ENCODE peak calls at places on chromosomes 16 and 17, in nine cellular contexts. One of them, this sample, is unnamed.

GRCh38 chr16:79192904-79193303 is 407.6 kb downstream of the MAF start:
- DNase-seq in neuronal stem cell: no peak
- DNase-seq in mucosa of gallbladder: no peak
- DNase-seq in HCEC 1CT: no peak
- DNase-seq in memory B cell: no peak
- DNase-seq in DMS53: no peak
- DNase-seq in stimulated activated CD4-positive, alpha-beta T cell treated with anti-CD3 and anti-CD28 coated beads, Interleukin-4, amount 100 ng/mL, for 4 hours: no peak
- DNase-seq in activated CD8-positive, alpha-beta memory T cell treated with anti-CD3 and anti-CD28 coated beads for 1 hour: no peak
- DNase-seq in head of caudate nucleus: no peak
- DNase-seq in this sample: no peak

GRCh38 chr17:76529643-76530488 is 7.6 kb downstream of the CYGB start:
- DNase-seq in activated CD8-positive, alpha-beta memory T cell treated with anti-CD3 and anti-CD28 coated beads for 1 hour: no peak
- DNase-seq in neuronal stem cell: no peak
- DNase-seq in stimulated activated CD4-positive, alpha-beta T cell treated with anti-CD3 and anti-CD28 coated beads, Interleukin-4, amount 100 ng/mL, for 4 hours: no peak
- DNase-seq in memory B cell: no peak
- DNase-seq in head of caudate nucleus: peak; percentile 48
- DNase-seq in DMS53: no peak
- DNase-seq in HCEC 1CT: peak; percentile 95
- DNase-seq in mucosa of gallbladder: peak; percentile 79
- DNase-seq in this sample: no peak

GRCh38 chr17:5592382-5592781 is 8.1 kb upstream of the NLRP1 start:
- DNase-seq in DMS53: peak; percentile 77
- DNase-seq in HCEC 1CT: peak; percentile 44
- DNase-seq in head of caudate nucleus: no peak
- DNase-seq in stimulated activated CD4-positive, alpha-beta T cell treated with anti-CD3 and anti-CD28 coated beads, Interleukin-4, amount 100 ng/mL, for 4 hours: no peak
- DNase-seq in mucosa of gallbladder: no peak
- DNase-seq in activated CD8-positive, alpha-beta memory T cell treated with anti-CD3 and anti-CD28 coated beads for 1 hour: no peak
- DNase-seq in neuronal stem cell: peak; percentile 50
- DNase-seq in memory B cell: peak; percentile 42
- DNase-seq in this sample: peak; percentile 23

GRCh38 chr16:52613508-52613907 is 66.6 kb upstream of the TOX3 start:
- DNase-seq in stimulated activated CD4-positive, alpha-beta T cell treated with anti-CD3 and anti-CD28 coated beads, Interleukin-4, amount 100 ng/mL, for 4 hours: no peak
- DNase-seq in memory B cell: no peak
- DNase-seq in activated CD8-positive, alpha-beta memory T cell treated with anti-CD3 and anti-CD28 coated beads for 1 hour: no peak
- DNase-seq in neuronal stem cell: no peak
- DNase-seq in DMS53: no peak
- DNase-seq in HCEC 1CT: no peak
- DNase-seq in mucosa of gallbladder: no peak
- DNase-seq in head of caudate nucleus: no peak
- DNase-seq in this sample: no peak

GRCh38 chr16:12377497-12377896 is 401.0 kb downstream of the SNX29 start:
- DNase-seq in neuronal stem cell: no peak
- DNase-seq in head of caudate nucleus: no peak
- DNase-seq in stimulated activated CD4-positive, alpha-beta T cell treated with anti-CD3 and anti-CD28 coated beads, Interleukin-4, amount 100 ng/mL, for 4 hours: no peak
- DNase-seq in memory B cell: no peak
- DNase-seq in HCEC 1CT: no peak
- DNase-seq in activated CD8-positive, alpha-beta memory T cell treated with anti-CD3 and anti-CD28 coated beads for 1 hour: no peak
- DNase-seq in mucosa of gallbladder: no peak
- DNase-seq in DMS53: no peak
- DNase-seq in this sample: no peak

GRCh38 chr17:54785643-54786258 is 114.9 kb upstream of the TOM1L1 start:
- DNase-seq in neuronal stem cell: no peak
- DNase-seq in head of caudate nucleus: no peak
- DNase-seq in stimulated activated CD4-positive, alpha-beta T cell treated with anti-CD3 and anti-CD28 coated beads, Interleukin-4, amount 100 ng/mL, for 4 hours: no peak
- DNase-seq in DMS53: no peak
- DNase-seq in activated CD8-positive, alpha-beta memory T cell treated with anti-CD3 and anti-CD28 coated beads for 1 hour: no peak
- DNase-seq in HCEC 1CT: no peak
- DNase-seq in memory B cell: no peak
- DNase-seq in mucosa of gallbladder: no peak
- DNase-seq in this sample: no peak

GRCh38 chr17:5226940-5227878 is 7.5 kb downstream of the SCIMP start:
- DNase-seq in activated CD8-positive, alpha-beta memory T cell treated with anti-CD3 and anti-CD28 coated beads for 1 hour: peak; percentile 16
- DNase-seq in DMS53: peak; percentile 26
- DNase-seq in head of caudate nucleus: no peak
- DNase-seq in mucosa of gallbladder: no peak
- DNase-seq in memory B cell: no peak
- DNase-seq in stimulated activated CD4-positive, alpha-beta T cell treated with anti-CD3 and anti-CD28 coated beads, Interleukin-4, amount 100 ng/mL, for 4 hours: no peak
- DNase-seq in neuronal stem cell: no peak
- DNase-seq in HCEC 1CT: no peak
- DNase-seq in this sample: peak; percentile 48

GRCh38 chr16:23899869-23900268 is 64.1 kb downstream of the PRKCB start:
- DNase-seq in neuronal stem cell: no peak
- DNase-seq in memory B cell: no peak
- DNase-seq in head of caudate nucleus: no peak
- DNase-seq in mucosa of gallbladder: no peak
- DNase-seq in DMS53: no peak
- DNase-seq in HCEC 1CT: no peak
- DNase-seq in activated CD8-positive, alpha-beta memory T cell treated with anti-CD3 and anti-CD28 coated beads for 1 hour: no peak
- DNase-seq in stimulated activated CD4-positive, alpha-beta T cell treated with anti-CD3 and anti-CD28 coated beads, Interleukin-4, amount 100 ng/mL, for 4 hours: no peak
- DNase-seq in this sample: no peak

GRCh38 chr16:20333120-20333519 is 5.8 kb upstream of the GP2 start:
- DNase-seq in HCEC 1CT: no peak
- DNase-seq in stimulated activated CD4-positive, alpha-beta T cell treated with anti-CD3 and anti-CD28 coated beads, Interleukin-4, amount 100 ng/mL, for 4 hours: no peak
- DNase-seq in activated CD8-positive, alpha-beta memory T cell treated with anti-CD3 and anti-CD28 coated beads for 1 hour: no peak
- DNase-seq in mucosa of gallbladder: no peak
- DNase-seq in DMS53: no peak
- DNase-seq in head of caudate nucleus: no peak
- DNase-seq in memory B cell: no peak
- DNase-seq in neuronal stem cell: no peak
- DNase-seq in this sample: no peak

GRCh38 chr16:53433930-53434435 is 288 bp upstream of the RBL2 start:
- DNase-seq in DMS53: no peak
- DNase-seq in stimulated activated CD4-positive, alpha-beta T cell treated with anti-CD3 and anti-CD28 coated beads, Interleukin-4, amount 100 ng/mL, for 4 hours: no peak
- DNase-seq in neuronal stem cell: no peak
- DNase-seq in head of caudate nucleus: peak; percentile 69
- DNase-seq in activated CD8-positive, alpha-beta memory T cell treated with anti-CD3 and anti-CD28 coated beads for 1 hour: no peak
- DNase-seq in HCEC 1CT: no peak
- DNase-seq in memory B cell: no peak
- DNase-seq in mucosa of gallbladder: peak; percentile 85
- DNase-seq in this sample: no peak

GRCh38 chr16:57946181-57946801 is 24.6 kb downstream of the CNGB1 start:
- DNase-seq in DMS53: peak; percentile 55
- DNase-seq in HCEC 1CT: no peak
- DNase-seq in memory B cell: no peak
- DNase-seq in mucosa of gallbladder: no peak
- DNase-seq in activated CD8-positive, alpha-beta memory T cell treated with anti-CD3 and anti-CD28 coated beads for 1 hour: no peak
- DNase-seq in neuronal stem cell: no peak
- DNase-seq in head of caudate nucleus: no peak
- DNase-seq in stimulated activated CD4-positive, alpha-beta T cell treated with anti-CD3 and anti-CD28 coated beads, Interleukin-4, amount 100 ng/mL, for 4 hours: no peak
- DNase-seq in this sample: no peak

GRCh38 chr17:7403043-7403901 is 625 bp downstream of the TMEM256 start:
- DNase-seq in DMS53: no peak
- DNase-seq in head of caudate nucleus: no peak
- DNase-seq in neuronal stem cell: peak; percentile 67
- DNase-seq in mucosa of gallbladder: peak; percentile 27
- DNase-seq in HCEC 1CT: peak; percentile 63
- DNase-seq in stimulated activated CD4-positive, alpha-beta T cell treated with anti-CD3 and anti-CD28 coated beads, Interleukin-4, amount 100 ng/mL, for 4 hours: peak; percentile 26
- DNase-seq in activated CD8-positive, alpha-beta memory T cell treated with anti-CD3 and anti-CD28 coated beads for 1 hour: no peak
- DNase-seq in memory B cell: no peak
- DNase-seq in this sample: no peak

GRCh38 chr16:74811911-74812310 is 37.3 kb upstream of the FA2H start:
- DNase-seq in mucosa of gallbladder: peak; percentile 63
- DNase-seq in neuronal stem cell: no peak
- DNase-seq in memory B cell: no peak
- DNase-seq in head of caudate nucleus: no peak
- DNase-seq in DMS53: no peak
- DNase-seq in stimulated activated CD4-positive, alpha-beta T cell treated with anti-CD3 and anti-CD28 coated beads, Interleukin-4, amount 100 ng/mL, for 4 hours: no peak
- DNase-seq in HCEC 1CT: no peak
- DNase-seq in activated CD8-positive, alpha-beta memory T cell treated with anti-CD3 and anti-CD28 coated beads for 1 hour: no peak
- DNase-seq in this sample: no peak

GRCh38 chr17:77923776-77924513 is 34.6 kb upstream of the TNRC6C start:
- DNase-seq in memory B cell: no peak
- DNase-seq in neuronal stem cell: no peak
- DNase-seq in mucosa of gallbladder: no peak
- DNase-seq in stimulated activated CD4-positive, alpha-beta T cell treated with anti-CD3 and anti-CD28 coated beads, Interleukin-4, amount 100 ng/mL, for 4 hours: no peak
- DNase-seq in activated CD8-positive, alpha-beta memory T cell treated with anti-CD3 and anti-CD28 coated beads for 1 hour: no peak
- DNase-seq in head of caudate nucleus: no peak
- DNase-seq in DMS53: no peak
- DNase-seq in HCEC 1CT: no peak
- DNase-seq in this sample: no peak

GRCh38 chr17:10177131-10177920 is 21.1 kb downstream of the GAS7 start:
- DNase-seq in neuronal stem cell: no peak
- DNase-seq in DMS53: no peak
- DNase-seq in head of caudate nucleus: no peak
- DNase-seq in memory B cell: no peak
- DNase-seq in stimulated activated CD4-positive, alpha-beta T cell treated with anti-CD3 and anti-CD28 coated beads, Interleukin-4, amount 100 ng/mL, for 4 hours: no peak
- DNase-seq in mucosa of gallbladder: no peak
- DNase-seq in activated CD8-positive, alpha-beta memory T cell treated with anti-CD3 and anti-CD28 coated beads for 1 hour: no peak
- DNase-seq in HCEC 1CT: no peak
- DNase-seq in this sample: no peak

GRCh38 chr17:82890339-82890730 is 50.5 kb upstream of the ZNF750 start:
- DNase-seq in memory B cell: no peak
- DNase-seq in activated CD8-positive, alpha-beta memory T cell treated with anti-CD3 and anti-CD28 coated beads for 1 hour: no peak
- DNase-seq in stimulated activated CD4-positive, alpha-beta T cell treated with anti-CD3 and anti-CD28 coated beads, Interleukin-4, amount 100 ng/mL, for 4 hours: no peak
- DNase-seq in mucosa of gallbladder: no peak
- DNase-seq in DMS53: no peak
- DNase-seq in HCEC 1CT: no peak
- DNase-seq in head of caudate nucleus: no peak
- DNase-seq in neuronal stem cell: no peak
- DNase-seq in this sample: no peak

GRCh38 chr16:4847774-4848587 is 700 bp downstream of the UBN1 start:
- DNase-seq in head of caudate nucleus: peak; percentile 18
- DNase-seq in neuronal stem cell: peak; percentile 6
- DNase-seq in memory B cell: peak; percentile 45
- DNase-seq in DMS53: peak; percentile 65
- DNase-seq in mucosa of gallbladder: peak; percentile 51
- DNase-seq in HCEC 1CT: peak; percentile 57
- DNase-seq in activated CD8-positive, alpha-beta memory T cell treated with anti-CD3 and anti-CD28 coated beads for 1 hour: peak; percentile 14
- DNase-seq in stimulated activated CD4-positive, alpha-beta T cell treated with anti-CD3 and anti-CD28 coated beads, Interleukin-4, amount 100 ng/mL, for 4 hours: peak; percentile 31
- DNase-seq in this sample: peak; percentile 22

GRCh38 chr17:63944736-63945499 is 12.8 kb upstream of the CD79B start:
- DNase-seq in head of caudate nucleus: no peak
- DNase-seq in memory B cell: no peak
- DNase-seq in activated CD8-positive, alpha-beta memory T cell treated with anti-CD3 and anti-CD28 coated beads for 1 hour: no peak
- DNase-seq in mucosa of gallbladder: no peak
- DNase-seq in stimulated activated CD4-positive, alpha-beta T cell treated with anti-CD3 and anti-CD28 coated beads, Interleukin-4, amount 100 ng/mL, for 4 hours: no peak
- DNase-seq in DMS53: no peak
- DNase-seq in neuronal stem cell: no peak
- DNase-seq in HCEC 1CT: no peak
- DNase-seq in this sample: no peak

GRCh38 chr17:19361975-19362292 is 589 bp downstream of the B9D1 start:
- DNase-seq in stimulated activated CD4-positive, alpha-beta T cell treated with anti-CD3 and anti-CD28 coated beads, Interleukin-4, amount 100 ng/mL, for 4 hours: no peak
- DNase-seq in memory B cell: no peak
- DNase-seq in neuronal stem cell: no peak
- DNase-seq in activated CD8-positive, alpha-beta memory T cell treated with anti-CD3 and anti-CD28 coated beads for 1 hour: no peak
- DNase-seq in DMS53: no peak
- DNase-seq in mucosa of gallbladder: no peak
- DNase-seq in head of caudate nucleus: no peak
- DNase-seq in HCEC 1CT: no peak
- DNase-seq in this sample: no peak

GRCh38 chr17:44539664-44540063 is 17.6 kb upstream of the FZD2 start:
- DNase-seq in head of caudate nucleus: no peak
- DNase-seq in stimulated activated CD4-positive, alpha-beta T cell treated with anti-CD3 and anti-CD28 coated beads, Interleukin-4, amount 100 ng/mL, for 4 hours: no peak
- DNase-seq in HCEC 1CT: no peak
- DNase-seq in activated CD8-positive, alpha-beta memory T cell treated with anti-CD3 and anti-CD28 coated beads for 1 hour: no peak
- DNase-seq in memory B cell: no peak
- DNase-seq in neuronal stem cell: peak; percentile 84
- DNase-seq in DMS53: no peak
- DNase-seq in mucosa of gallbladder: no peak
- DNase-seq in this sample: no peak

GRCh38 chr17:4724655-4725054 is 6.6 kb upstream of the MED11 start:
- DNase-seq in mucosa of gallbladder: no peak
- DNase-seq in memory B cell: no peak
- DNase-seq in neuronal stem cell: no peak
- DNase-seq in DMS53: no peak
- DNase-seq in head of caudate nucleus: no peak
- DNase-seq in activated CD8-positive, alpha-beta memory T cell treated with anti-CD3 and anti-CD28 coated beads for 1 hour: no peak
- DNase-seq in stimulated activated CD4-positive, alpha-beta T cell treated with anti-CD3 and anti-CD28 coated beads, Interleukin-4, amount 100 ng/mL, for 4 hours: no peak
- DNase-seq in HCEC 1CT: no peak
- DNase-seq in this sample: no peak

GRCh38 chr17:76511562-76512365 is 10.5 kb upstream of the RHBDF2 start:
- DNase-seq in activated CD8-positive, alpha-beta memory T cell treated with anti-CD3 and anti-CD28 coated beads for 1 hour: no peak
- DNase-seq in neuronal stem cell: no peak
- DNase-seq in DMS53: no peak
- DNase-seq in head of caudate nucleus: no peak
- DNase-seq in memory B cell: no peak
- DNase-seq in mucosa of gallbladder: no peak
- DNase-seq in stimulated activated CD4-positive, alpha-beta T cell treated with anti-CD3 and anti-CD28 coated beads, Interleukin-4, amount 100 ng/mL, for 4 hours: no peak
- DNase-seq in HCEC 1CT: no peak
- DNase-seq in this sample: no peak

GRCh38 chr16:69937465-69937951 is 13.6 kb upstream of the CLEC18A start:
- DNase-seq in HCEC 1CT: peak; percentile 3
- DNase-seq in DMS53: peak; percentile 19
- DNase-seq in stimulated activated CD4-positive, alpha-beta T cell treated with anti-CD3 and anti-CD28 coated beads, Interleukin-4, amount 100 ng/mL, for 4 hours: no peak
- DNase-seq in memory B cell: no peak
- DNase-seq in neuronal stem cell: no peak
- DNase-seq in activated CD8-positive, alpha-beta memory T cell treated with anti-CD3 and anti-CD28 coated beads for 1 hour: no peak
- DNase-seq in head of caudate nucleus: peak; percentile 76
- DNase-seq in mucosa of gallbladder: no peak
- DNase-seq in this sample: no peak